ENCODE peak calls at places on chromosomes 7 and 10, in four cellular contexts. F, I, G and M are unnamed samples.

GRCh38 chr7:28731092-28731491 is 227.0 kb downstream of the TRIL start:
- DNase-seq in F (no peak), I (no peak), G (no peak), M (no peak)

GRCh38 chr10:34758447-34758996 is 56.6 kb downstream of the PARD3 start:
- DNase-seq in F (peak; percentile 22), I (no peak), G (no peak), M (no peak)

GRCh38 chr7:133518718-133519117 is 265.8 kb downstream of the EXOC4 start:
- DNase-seq in F (no peak), I (no peak), G (no peak), M (no peak)

GRCh38 chr10:97943294-97943693 is 87.1 kb downstream of the CRTAC1 start:
- DNase-seq in F (no peak), I (no peak), G (no peak), M (no peak)

GRCh38 chr7:28178537-28178936 is 2.1 kb downstream of the JAZF1 start:
- DNase-seq in F (no peak), I (no peak), G (no peak), M (no peak)

GRCh38 chr7:90736316-90736715 is 140.2 kb downstream of the CDK14 start:
- DNase-seq in F (no peak), I (no peak), G (no peak), M (no peak)

GRCh38 chr10:48490576-48491345 is 114.1 kb downstream of the ARHGAP22 start:
- DNase-seq in F (no peak), I (no peak), G (no peak), M (no peak)

GRCh38 chr7:154841731-154842331 is 161.1 kb downstream of the PAXIP1 start:
- DNase-seq in F (no peak), I (no peak), G (no peak), M (no peak)

GRCh38 chr10:12934777-12935176 is 66.7 kb downstream of the CCDC3 start:
- DNase-seq in F (no peak), I (no peak), G (no peak), M (no peak)

GRCh38 chr7:31890751-31891150 is 179.5 kb downstream of the PDE1C start:
- DNase-seq in F (no peak), I (no peak), G (no peak), M (no peak)

GRCh38 chr7:136133491-136133990 is 156.4 kb upstream of the MTPN start:
- DNase-seq in F (no peak), I (no peak), G (no peak), M (no peak)

GRCh38 chr7:158018971-158019645 is 568.5 kb downstream of the PTPRN2 start:
- DNase-seq in F (no peak), I (no peak), G (no peak), M (no peak)

GRCh38 chr7:37758467-37758866 is 74.9 kb downstream of the GPR141 start:
- DNase-seq in F (no peak), I (no peak), G (no peak), M (no peak)

GRCh38 chr10:4514445-4515108 is 311.4 kb upstream of the AKR1E2 start:
- DNase-seq in F (no peak), I (peak; percentile 78), G (no peak), M (no peak)

GRCh38 chr10:69807696-69808095 is 6.0 kb downstream of the COL13A1 start:
- DNase-seq in F (no peak), I (no peak), G (no peak), M (no peak)

GRCh38 chr7:26723140-26723539 is 141.2 kb downstream of the SKAP2 start:
- DNase-seq in F (no peak), I (no peak), G (no peak), M (no peak)

GRCh38 chr10:21509391-21510217 is 15.9 kb downstream of the SKIDA1 start:
- DNase-seq in F (no peak), I (no peak), G (peak; percentile 59), M (no peak)

GRCh38 chr7:7433736-7434260 is 101.9 kb downstream of the COL28A1 start:
- DNase-seq in F (no peak), I (no peak), G (no peak), M (no peak)

GRCh38 chr7:6444516-6445269 is 3.1 kb downstream of the DAGLB start:
- DNase-seq in F (no peak), I (no peak), G (no peak), M (no peak)

GRCh38 chr10:36358736-36359135 is 716.6 kb upstream of the FZD8 start:
- DNase-seq in F (no peak), I (no peak), G (no peak), M (no peak)

GRCh38 chr10:7243873-7244272 is 167.0 kb downstream of the SFMBT2 start:
- DNase-seq in F (no peak), I (no peak), G (no peak), M (no peak)

DNA sequence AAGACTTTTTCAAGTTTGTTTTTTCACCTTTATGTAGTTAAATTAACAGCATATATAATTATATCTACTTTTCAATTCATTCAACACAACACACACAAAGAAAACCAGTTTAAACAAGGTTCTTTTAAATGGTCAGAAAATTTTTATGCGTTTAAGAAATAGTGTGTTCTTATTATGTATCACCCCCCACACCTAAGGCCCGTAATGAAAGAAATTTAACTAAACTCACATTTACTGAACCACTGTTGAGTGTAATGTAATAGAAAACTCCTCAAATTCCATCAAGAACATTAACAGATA is 19.0 kb upstream of the ITGB8 start:
- DNase-seq in F (no peak), I (no peak), G (no peak), M (no peak)
- TF ChIP-seq CTCF in F (no peak), I (no peak), G (no peak), M (no peak)

GRCh38 chr10:11012476-11012875 is 5.2 kb upstream of the CELF2 start:
- DNase-seq in F (no peak), I (peak; percentile 48), G (no peak), M (no peak)
- H3K27ac ChIP-seq in F (no peak overlapping the region), I (peak overlapping the region; percentile 68), G (peak overlapping the region; percentile 93), M (no peak overlapping the region)

GRCh38 chr10:124511205-124512039 is 49.8 kb downstream of the LHPP start:
- DNase-seq in F (no peak), I (no peak), G (no peak), M (no peak)
- TF ChIP-seq CTCF in F (no peak), I (no peak), G (no peak), M (no peak)

GRCh38 chr7:45716380-45717203 is 142.4 kb downstream of the ADCY1 start:
- DNase-seq in F (no peak), I (peak; percentile 72), G (peak; percentile 28), M (no peak)
- H3K27ac ChIP-seq in F (no peak overlapping the region), I (no peak overlapping the region), G (no peak overlapping the region), M (no peak overlapping the region)

GRCh38 chr10:31693499-31693898 is 235.1 kb downstream of the ARHGAP12 start:
- DNase-seq in F (no peak), I (no peak), G (no peak), M (no peak)

GRCh38 chr10:31683682-31684081 is 244.9 kb downstream of the ARHGAP12 start:
- DNase-seq in F (no peak), I (no peak), G (no peak), M (no peak)

GRCh38 chr10:31686566-31686965 is 242.1 kb downstream of the ARHGAP12 start:
- DNase-seq in F (no peak), I (no peak), G (no peak), M (no peak)

GRCh38 chr10:31687545-31688482 is 240.8 kb downstream of the ARHGAP12 start:
- DNase-seq in F (no peak), I (no peak), G (no peak), M (no peak)

DNA sequence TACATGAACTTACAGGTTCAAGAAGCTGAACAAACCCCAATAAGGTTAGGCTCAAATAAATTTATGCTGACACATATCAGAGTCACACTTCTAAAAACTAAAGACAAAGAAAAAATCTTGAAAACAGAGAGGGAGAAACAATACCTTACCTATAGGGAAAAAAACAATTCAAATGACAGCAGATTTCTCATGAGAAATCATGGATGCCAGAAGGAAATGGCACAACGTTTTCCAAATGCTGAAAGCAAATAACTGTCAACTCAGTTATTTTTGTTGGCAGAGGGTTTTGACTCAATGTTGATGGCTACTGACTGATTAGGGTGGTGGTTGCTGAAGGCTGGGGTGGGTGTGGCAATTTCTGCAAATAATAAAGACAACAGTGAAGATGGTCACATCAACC is 239.4 kb downstream of the ARHGAP12 start:
- DNase-seq in F (no peak), I (no peak), G (no peak), M (no peak)
- TF ChIP-seq CTCF in F (no peak), I (no peak), G (no peak), M (no peak)

GRCh38 chr10:132409667-132410028 is 12.6 kb downstream of the PWWP2B start:
- DNase-seq in F (no peak), I (no peak), G (no peak), M (no peak)

GRCh38 chr10:132407243-132407746 is 10.3 kb downstream of the PWWP2B start:
- DNase-seq in F (peak; percentile 58), I (peak; percentile 80), G (no peak), M (no peak)

GRCh38 chr10:132408823-132409666 is 12.0 kb downstream of the PWWP2B start:
- DNase-seq in F (no peak), I (no peak), G (no peak), M (no peak)

GRCh38 chr10:132407846-132408278 is 10.9 kb downstream of the PWWP2B start:
- DNase-seq in F (no peak), I (no peak), G (peak; percentile 60), M (no peak)

DNA sequence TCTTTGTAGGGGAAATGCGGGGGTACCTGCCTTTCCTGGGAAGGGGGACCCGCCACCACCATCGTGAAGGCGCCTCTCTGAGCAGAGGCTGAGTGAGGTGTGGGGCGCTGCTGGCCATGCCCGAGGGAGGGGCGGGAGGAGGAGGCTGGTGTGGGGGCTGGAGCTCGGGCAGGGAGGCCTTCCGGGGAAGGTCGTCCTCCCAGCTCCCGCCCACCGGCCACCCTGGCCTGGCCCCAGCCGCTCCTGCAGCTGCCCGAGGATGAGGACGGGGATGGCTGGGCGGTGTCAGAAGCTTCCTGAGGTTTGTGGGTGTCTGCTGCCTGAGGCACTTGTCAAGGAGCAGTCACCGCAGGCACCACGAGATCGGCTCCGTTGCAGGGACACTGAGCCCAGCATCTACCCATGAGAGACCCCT is 11.4 kb downstream of the PWWP2B start:
- DNase-seq in F (no peak), I (no peak), G (no peak), M (no peak)
- H3K27ac ChIP-seq in F (no peak overlapping the region), I (peak overlapping the region; percentile 86), G (peak overlapping the region; percentile 79), M (no peak overlapping the region)

GRCh38 chr10:73802276-73802991 is 9.0 kb downstream of the NDST2 start:
- DNase-seq in F (no peak), I (no peak), G (no peak), M (no peak)
- TF ChIP-seq CTCF in F (no peak), I (no peak), G (no peak), M (no peak)

GRCh38 chr10:123154092-123154942 is at the start of gene BUB3:
- DNase-seq in F (peak; percentile 98), I (peak; percentile 99), G (peak; percentile 99), M (peak; percentile 88)

GRCh38 chr10:123153486-123154091 is 613 bp upstream of the BUB3 start:
- DNase-seq in F (no peak), I (no peak), G (no peak), M (no peak)

GRCh38 chr10:123156091-123156490 is 1.9 kb downstream of the BUB3 start:
- DNase-seq in F (no peak), I (no peak), G (no peak), M (no peak)

GRCh38 chr10:123157210-123157609 is 3.0 kb downstream of the BUB3 start:
- DNase-seq in F (peak; percentile 67), I (no peak), G (no peak), M (no peak)

GRCh38 chr10:123154943-123155505 is 822 bp downstream of the BUB3 start:
- DNase-seq in F (peak; percentile 26), I (peak; percentile 44), G (no peak), M (no peak)
- H3K27ac ChIP-seq in F (peak overlapping the region; percentile 88), I (peak overlapping the region; percentile 74), G (peak overlapping the region; percentile 84), M (peak overlapping the region; percentile 74)